ENCODE peak calls at places on chromosome 14, in four cellular contexts. T, E, A and G are unnamed samples.

GRCh38 chr14:61891251-61891650 is 129.0 kb downstream of the SNAPC1 start:
- DNase-seq in T (no peak), E (peak), A (no peak), G (peak)

GRCh38 chr14:52307376-52307775 is 6.7 kb upstream of the PTGER2 start:
- DNase-seq in T (no peak), E (no peak), A (no peak), G (no peak)

GRCh38 chr14:82528011-82528410 is 994.4 kb upstream of the SEL1L start:
- DNase-seq in T (no peak), E (no peak), A (no peak), G (no peak)

GRCh38 chr14:100076630-100077029 is 11.4 kb downstream of the EVL start:
- DNase-seq in T (peak), E (peak), A (no peak), G (peak)

GRCh38 chr14:79186523-79186922 is 1016.4 kb downstream of the NRXN3 start:
- DNase-seq in T (peak), E (peak), A (no peak), G (peak)

GRCh38 chr14:21068521-21069387 is 1.4 kb upstream of the ARHGEF40 start:
- DNase-seq in T (peak), E (peak), A (peak), G (peak)

GRCh38 chr14:56661478-56661877 is 81.9 kb downstream of the TMEM260 start:
- DNase-seq in T (no peak), E (no peak), A (no peak), G (no peak)

GRCh38 chr14:90573385-90574105 is 176.7 kb downstream of the CALM1 start:
- DNase-seq in T (no peak), E (no peak), A (no peak), G (no peak)

GRCh38 chr14:98177551-98177950 is 1094.4 kb downstream of the BCL11B start:
- DNase-seq in T (no peak), E (no peak), A (no peak), G (no peak)

GRCh38 chr14:69356903-69357543 is 41.1 kb downstream of the ERH start:
- DNase-seq in T (no peak), E (no peak), A (no peak), G (no peak)

GRCh38 chr14:35699791-35700444 is 109.2 kb downstream of the RALGAPA1 start:
- DNase-seq in T (no peak), E (no peak), A (no peak), G (no peak)

GRCh38 chr14:51539571-51540037 is 112.1 kb upstream of the FRMD6 start:
- DNase-seq in T (peak), E (peak), A (no peak), G (peak)

GRCh38 chr14:80211143-80212024 is at the start of gene DIO2:
- DNase-seq in T (no peak), E (peak), A (no peak), G (peak)

GRCh38 chr14:106518054-106518943 is 991.9 kb downstream of the TMEM121 start:
- DNase-seq in T (no peak), E (no peak), A (peak), G (no peak)

GRCh38 chr14:88825078-88825458 is 617 bp downstream of the TTC8 start:
- DNase-seq in T (peak), E (peak), A (no peak), G (no peak)

GRCh38 chr14:40197344-40197743 is 765.1 kb upstream of the FBXO33 start:
- DNase-seq in T (no peak), E (peak), A (no peak), G (peak)

GRCh38 chr14:51079489-51079888 is 15.4 kb downstream of the TRIM9 start:
- DNase-seq in T (no peak), E (no peak), A (no peak), G (no peak)

GRCh38 chr14:37195327-37195726 is 2.4 kb upstream of the MIPOL1 start:
- DNase-seq in T (peak), E (peak), A (no peak), G (peak)

GRCh38 chr14:67493092-67493717 is 4.7 kb upstream of the TMEM229B start:
- DNase-seq in T (no peak), E (no peak), A (no peak), G (no peak)

GRCh38 chr14:58662028-58662427 is 24.3 kb downstream of the DACT1 start:
- DNase-seq in T (no peak), E (no peak), A (no peak), G (no peak)

GRCh38 chr14:56135668-56136067 is 17.5 kb downstream of the PELI2 start:
- DNase-seq in T (no peak), E (no peak), A (no peak), G (no peak)

GRCh38 chr14:75303415-75303814 is 24.8 kb downstream of the FOS start:
- DNase-seq in T (peak), E (peak), A (peak), G (peak)

GRCh38 chr14:51395361-51395849 is 155.4 kb downstream of the TMX1 start:
- DNase-seq in T (peak), E (peak), A (no peak), G (peak)

GRCh38 chr14:51167587-51168219 is 72.3 kb upstream of the TMX1 start:
- DNase-seq in T (peak), E (peak), A (no peak), G (peak)

GRCh38 chr14:58298880-58299664 is 717 bp downstream of the ARID4A start:
- DNase-seq in T (no peak), E (no peak), A (peak), G (no peak)

GRCh38 chr14:31543969-31544799 is 17.0 kb upstream of the NUBPL start:
- DNase-seq in T (peak), E (no peak), A (no peak), G (no peak)

GRCh38 chr14:103485504-103485903 is 37.1 kb downstream of the CKB start:
- DNase-seq in T (no peak), E (no peak), A (no peak), G (no peak)

GRCh38 chr14:71437870-71438269 is 494.4 kb upstream of the RGS6 start:
- DNase-seq in T (peak), E (peak), A (no peak), G (no peak)
- H3K27ac ChIP-seq in T (no peak), E (peak), A (no peak), G (no peak)

GRCh38 chr14:105314287-105315185 is at the start of gene PACS2:
- DNase-seq in T (peak), E (peak), A (peak), G (peak)
- H3K27ac ChIP-seq in T (no peak), E (no peak), A (peak), G (peak)

DNA sequence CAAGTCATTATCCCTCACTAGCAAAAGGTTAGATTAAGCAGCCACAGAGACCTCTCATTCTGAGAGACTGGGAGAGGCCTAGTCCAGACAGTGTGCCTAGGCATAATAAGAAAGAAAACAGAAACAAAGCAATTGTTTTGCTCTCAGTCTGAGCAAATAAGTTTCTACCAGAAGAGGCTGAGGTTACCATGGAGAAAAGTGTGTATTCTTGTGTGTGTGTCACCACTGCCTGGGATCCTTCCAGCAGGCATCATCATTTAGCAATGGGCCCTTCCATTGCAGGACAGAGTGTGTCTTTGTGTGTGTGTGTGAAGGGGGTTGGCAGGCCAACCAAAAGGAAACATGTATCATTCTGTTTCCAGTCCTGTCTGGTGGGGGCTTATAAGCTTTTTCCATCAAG is 3.7 kb downstream of the EFS start:
- DNase-seq in T (peak), E (peak), A (no peak), G (peak)
- H3K27ac ChIP-seq in T (no peak), E (peak), A (no peak), G (no peak)

GRCh38 chr14:73795466-73795865 is 56.2 kb upstream of the PTGR2 start:
- DNase-seq in T (no peak), E (no peak), A (no peak), G (no peak)
- H3K27ac ChIP-seq in T (no peak), E (peak), A (no peak), G (peak)

GRCh38 chr14:65356327-65356836 is 56.1 kb upstream of the FUT8 start:
- DNase-seq in T (peak), E (peak), A (no peak), G (peak)
- H3K27ac ChIP-seq in T (no peak), E (peak), A (no peak), G (no peak)

DNA sequence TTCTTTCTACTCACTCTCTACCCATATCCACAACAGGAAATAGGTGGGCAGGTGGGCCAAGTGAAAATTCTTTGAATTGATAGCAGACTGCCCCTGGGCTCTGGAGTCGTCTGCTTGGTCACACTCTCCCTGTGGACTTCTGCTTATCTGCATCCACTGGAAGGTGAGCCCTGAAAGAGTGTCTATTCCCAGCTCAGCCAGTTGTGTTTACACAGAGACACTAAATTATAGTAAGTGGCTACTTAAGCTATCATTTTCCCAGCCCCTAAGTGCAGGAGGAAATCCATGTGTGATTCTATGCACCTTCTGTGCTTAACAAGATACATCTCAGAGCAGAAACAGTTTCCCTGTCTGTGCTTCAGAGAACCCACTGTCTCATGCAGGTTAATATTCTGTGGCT is 338.4 kb downstream of the FUT8 start:
- DNase-seq in T (no peak), E (no peak), A (no peak), G (no peak)
- H3K27ac ChIP-seq in T (no peak), E (no peak), A (no peak), G (no peak)